ENCODE peak calls at places on chromosomes 16 and 17, in five cellular contexts. Y is caudate nucleus, U is Caco-2, X is heart left ventricle, P is HTR-8/SVneo. R is an unnamed sample.

GRCh38 chr17:82241183-82241925 is 12.5 kb downstream of the SLC16A3 start:
- DNase-seq in Y (peak), U (no peak), X (peak), P (no peak), R (peak)

GRCh38 chr16:24504467-24505345 is 34.7 kb upstream of the RBBP6 start:
- DNase-seq in Y (peak), U (peak), X (peak), P (peak), R (peak)

GRCh38 chr16:22232277-22233049 is 26.4 kb downstream of the EEF2K start:
- DNase-seq in Y (no peak), U (peak), X (no peak), P (no peak), R (peak)

GRCh38 chr16:87411375-87412271 is 19.5 kb downstream of the MAP1LC3B start:
- DNase-seq in Y (no peak), U (no peak), X (no peak), P (no peak), R (no peak)

GRCh38 chr17:53571342-53571741 is 251.4 kb upstream of the KIF2B start:
- DNase-seq in Y (no peak), U (no peak), X (no peak), P (peak), R (peak)

GRCh38 chr16:81204794-81205680 is 33.5 kb upstream of the BCO1 start:
- DNase-seq in Y (peak), U (no peak), X (no peak), P (peak), R (peak)

GRCh38 chr17:39982069-39982371 is 1.4 kb downstream of the PSMD3 start:
- DNase-seq in Y (no peak), U (no peak), X (no peak), P (no peak), R (no peak)

GRCh38 chr16:12050361-12050760 is 73.8 kb downstream of the SNX29 start:
- DNase-seq in Y (no peak), U (no peak), X (no peak), P (no peak), R (no peak)

GRCh38 chr17:70242781-70243437 is 73.6 kb downstream of the KCNJ2 start:
- DNase-seq in Y (no peak), U (no peak), X (no peak), P (no peak), R (no peak)

GRCh38 chr16:51549836-51550235 is 398.8 kb upstream of the SALL1 start:
- DNase-seq in Y (no peak), U (no peak), X (no peak), P (no peak), R (no peak)

GRCh38 chr16:47460301-47460754 is 535 bp downstream of the ITFG1 start:
- DNase-seq in Y (no peak), U (no peak), X (no peak), P (peak), R (peak)

GRCh38 chr17:75622071-75622470 is 11.2 kb upstream of the SMIM5 start:
- DNase-seq in Y (no peak), U (no peak), X (no peak), P (no peak), R (no peak)

GRCh38 chr16:57537596-57538234 is 1.3 kb upstream of the CCDC102A start:
- DNase-seq in Y (no peak), U (no peak), X (no peak), P (no peak), R (no peak)

GRCh38 chr17:38431343-38432145 is 3.3 kb downstream of the ARHGAP23 start:
- DNase-seq in Y (peak), U (no peak), X (no peak), P (no peak), R (no peak)

GRCh38 chr17:67365762-67366192 is 600 bp downstream of the PSMD12 start:
- DNase-seq in Y (no peak), U (no peak), X (no peak), P (no peak), R (peak)

GRCh38 chr16:87068751-87069150 is 248.4 kb downstream of the C16orf95 start:
- DNase-seq in Y (no peak), U (no peak), X (no peak), P (no peak), R (no peak)

GRCh38 chr17:68906638-68907037 is 48.6 kb downstream of the ABCA8 start:
- DNase-seq in Y (no peak), U (no peak), X (no peak), P (no peak), R (peak)

GRCh38 chr17:61248399-61248798 is 151.2 kb upstream of the TBX2 start:
- DNase-seq in Y (no peak), U (peak), X (peak), P (no peak), R (peak)

GRCh38 chr17:1529863-1530262 is 13.5 kb upstream of the INPP5K start:
- DNase-seq in Y (no peak), U (no peak), X (no peak), P (no peak), R (peak)

GRCh38 chr17:6755281-6755680 is 565 bp upstream of the XAF1 start:
- DNase-seq in Y (no peak), U (no peak), X (peak), P (no peak), R (no peak)

GRCh38 chr17:47315451-47316266 is 8.1 kb upstream of the EFCAB13 start:
- DNase-seq in Y (peak), U (no peak), X (peak), P (peak), R (peak)

GRCh38 chr17:81513669-81514484 is 1.3 kb upstream of the ACTG1 start:
- DNase-seq in Y (peak), U (peak), X (peak), P (no peak), R (peak)

GRCh38 chr17:47615766-47616424 is 33.8 kb upstream of the KPNB1 start:
- DNase-seq in Y (no peak), U (no peak), X (no peak), P (peak), R (peak)

GRCh38 chr16:67549240-67549639 is 13.1 kb upstream of the CTCF start:
- DNase-seq in Y (peak), U (no peak), X (no peak), P (no peak), R (no peak)

GRCh38 chr17:74442291-74442669 is 10.4 kb downstream of the GPRC5C start:
- DNase-seq in Y (no peak), U (no peak), X (no peak), P (no peak), R (no peak)

GRCh38 chr17:6669479-6670212 is 18.1 kb downstream of the C17orf100 start:
- DNase-seq in Y (no peak), U (no peak), X (no peak), P (no peak), R (peak)

GRCh38 chr17:50532452-50533024 is at the start of gene EPN3:
- DNase-seq in Y (no peak), U (peak), X (no peak), P (no peak), R (peak)

GRCh38 chr17:57420674-57421392 is 164.5 kb downstream of the MSI2 start:
- DNase-seq in Y (no peak), U (no peak), X (no peak), P (no peak), R (no peak)

GRCh38 chr16:65283238-65283651 is 161.4 kb upstream of the CDH11 start:
- DNase-seq in Y (no peak), U (no peak), X (no peak), P (no peak), R (no peak)

GRCh38 chr16:51041546-51041945 is 109.5 kb downstream of the SALL1 start:
- DNase-seq in Y (no peak), U (no peak), X (no peak), P (no peak), R (no peak)

GRCh38 chr16:81733295-81733694 is 45.8 kb upstream of the PLCG2 start:
- DNase-seq in Y (no peak), U (no peak), X (no peak), P (no peak), R (no peak)

GRCh38 chr16:81522141-81522701 is 77.6 kb downstream of the CMIP start:
- DNase-seq in Y (no peak), U (peak), X (no peak), P (no peak), R (peak)

GRCh38 chr17:75996665-75997590 is 3.7 kb upstream of the CDK3 start:
- DNase-seq in Y (no peak), U (peak), X (peak), P (peak), R (no peak)

GRCh38 chr17:64507418-64507766 is 615 bp downstream of the CEP95 start:
- DNase-seq in Y (peak), U (no peak), X (no peak), P (peak), R (peak)

GRCh38 chr17:77462101-77462500 is 321.3 kb downstream of the SEC14L1 start:
- DNase-seq in Y (no peak), U (no peak), X (no peak), P (no peak), R (no peak)

GRCh38 chr17:17107891-17108680 is 65.8 kb downstream of the MPRIP start:
- DNase-seq in Y (no peak), U (no peak), X (no peak), P (no peak), R (no peak)

R was measured in DMS53.